ENCODE peak calls at places on chromosomes 2 and 18, in four cellular contexts. One of them, this sample, is unnamed.

GRCh38 chr18:41144444-41144843 is 810.6 kb upstream of the PIK3C3 start:
- DNase-seq in H1: no peak
- DNase-seq in breast epithelium: no peak
- DNase-seq in K562: no peak
- DNase-seq in this sample: no peak

GRCh38 chr2:239544846-239545465 is 144.1 kb upstream of the HDAC4 start:
- DNase-seq in H1: no peak
- DNase-seq in breast epithelium: no peak
- DNase-seq in K562: no peak
- DNase-seq in this sample: no peak

GRCh38 chr2:119751706-119752105 is 8.0 kb upstream of the PTPN4 start:
- DNase-seq in H1: no peak
- DNase-seq in breast epithelium: no peak
- DNase-seq in K562: no peak
- DNase-seq in this sample: no peak

GRCh38 chr2:24820598-24821432 is 27.6 kb downstream of the CENPO start:
- DNase-seq in H1: peak
- DNase-seq in breast epithelium: no peak
- DNase-seq in K562: no peak
- DNase-seq in this sample: no peak

GRCh38 chr2:196606516-196606915 is 33.0 kb upstream of the CCDC150 start:
- DNase-seq in H1: no peak
- DNase-seq in breast epithelium: no peak
- DNase-seq in K562: no peak
- DNase-seq in this sample: no peak

GRCh38 chr2:120589782-120590608 is 145.7 kb upstream of the GLI2 start:
- DNase-seq in H1: no peak
- DNase-seq in breast epithelium: no peak
- DNase-seq in K562: no peak
- DNase-seq in this sample: no peak

GRCh38 chr2:181813963-181814565 is 77.5 kb upstream of the ITPRID2 start:
- DNase-seq in H1: no peak
- DNase-seq in breast epithelium: no peak
- DNase-seq in K562: no peak
- DNase-seq in this sample: no peak

GRCh38 chr2:238860966-238861730 is 13.3 kb downstream of the TWIST2 start:
- DNase-seq in H1: no peak
- DNase-seq in breast epithelium: no peak
- DNase-seq in K562: no peak
- DNase-seq in this sample: no peak

GRCh38 chr2:205654878-205655601 is 27.3 kb upstream of the NRP2 start:
- DNase-seq in H1: peak
- DNase-seq in breast epithelium: no peak
- DNase-seq in K562: no peak
- DNase-seq in this sample: no peak

GRCh38 chr18:23626451-23627279 is 36.0 kb downstream of the ANKRD29 start:
- DNase-seq in H1: no peak
- DNase-seq in breast epithelium: no peak
- DNase-seq in K562: no peak
- DNase-seq in this sample: no peak

GRCh38 chr2:113910110-113910717 is 20.3 kb downstream of the ACTR3 start:
- DNase-seq in H1: no peak
- DNase-seq in breast epithelium: no peak
- DNase-seq in K562: peak
- DNase-seq in this sample: no peak

GRCh38 chr2:161243873-161244272 is 64.4 kb upstream of the PSMD14 start:
- DNase-seq in H1: no peak
- DNase-seq in breast epithelium: no peak
- DNase-seq in K562: no peak
- DNase-seq in this sample: no peak

GRCh38 chr2:239257511-239257937 is 143.3 kb downstream of the HDAC4 start:
- DNase-seq in H1: no peak
- DNase-seq in breast epithelium: peak
- DNase-seq in K562: peak
- DNase-seq in this sample: no peak

GRCh38 chr18:61754039-61754583 is 138.7 kb downstream of the RNF152 start:
- DNase-seq in H1: no peak
- DNase-seq in breast epithelium: no peak
- DNase-seq in K562: no peak
- DNase-seq in this sample: no peak

GRCh38 chr2:27171351-27171848 is 22.6 kb downstream of the TCF23 start:
- DNase-seq in H1: no peak
- DNase-seq in breast epithelium: no peak
- DNase-seq in K562: no peak
- DNase-seq in this sample: no peak

GRCh38 chr2:222733846-222734689 is 62.6 kb downstream of the MOGAT1 start:
- DNase-seq in H1: no peak
- DNase-seq in breast epithelium: peak
- DNase-seq in K562: no peak
- DNase-seq in this sample: no peak

GRCh38 chr18:30406728-30407127 is 635.8 kb downstream of the DSC3 start:
- DNase-seq in H1: no peak
- DNase-seq in breast epithelium: no peak
- DNase-seq in K562: no peak
- DNase-seq in this sample: no peak

GRCh38 chr2:68151037-68151436 is 6.7 kb upstream of the PNO1 start:
- DNase-seq in H1: no peak
- DNase-seq in breast epithelium: no peak
- DNase-seq in K562: no peak
- DNase-seq in this sample: no peak

GRCh38 chr2:161265874-161266273 is 42.4 kb upstream of the PSMD14 start:
- DNase-seq in H1: no peak
- DNase-seq in breast epithelium: no peak
- DNase-seq in K562: peak
- DNase-seq in this sample: no peak

GRCh38 chr2:198966269-198966668 is 491.5 kb downstream of the SATB2 start:
- DNase-seq in H1: no peak
- DNase-seq in breast epithelium: no peak
- DNase-seq in K562: no peak
- DNase-seq in this sample: no peak

GRCh38 chr2:11009176-11009575 is 97.4 kb downstream of the KCNF1 start:
- DNase-seq in H1: no peak
- DNase-seq in breast epithelium: no peak
- DNase-seq in K562: no peak
- DNase-seq in this sample: no peak

GRCh38 chr2:43340945-43341356 is 114.5 kb upstream of the ZFP36L2 start:
- DNase-seq in H1: no peak
- DNase-seq in breast epithelium: no peak
- DNase-seq in K562: no peak
- DNase-seq in this sample: no peak

GRCh38 chr2:74533464-74533863 is 3.7 kb downstream of the HTRA2 start:
- DNase-seq in H1: no peak
- DNase-seq in breast epithelium: no peak
- DNase-seq in K562: no peak
- DNase-seq in this sample: no peak
- TF ChIP-seq POLR2AphosphoS5 in H1: no peak
- TF ChIP-seq POLR2AphosphoS5 in breast epithelium: no peak
- TF ChIP-seq POLR2AphosphoS5 in K562: peak
- TF ChIP-seq POLR2AphosphoS5 in this sample: no peak

GRCh38 chr2:231129216-231129615 is 4.4 kb upstream of the HTR2B start:
- DNase-seq in H1: no peak
- DNase-seq in breast epithelium: no peak
- DNase-seq in K562: no peak
- DNase-seq in this sample: no peak
- TF ChIP-seq POLR2AphosphoS5 in H1: no peak
- TF ChIP-seq POLR2AphosphoS5 in breast epithelium: no peak
- TF ChIP-seq POLR2AphosphoS5 in K562: no peak
- TF ChIP-seq POLR2AphosphoS5 in this sample: no peak

DNA sequence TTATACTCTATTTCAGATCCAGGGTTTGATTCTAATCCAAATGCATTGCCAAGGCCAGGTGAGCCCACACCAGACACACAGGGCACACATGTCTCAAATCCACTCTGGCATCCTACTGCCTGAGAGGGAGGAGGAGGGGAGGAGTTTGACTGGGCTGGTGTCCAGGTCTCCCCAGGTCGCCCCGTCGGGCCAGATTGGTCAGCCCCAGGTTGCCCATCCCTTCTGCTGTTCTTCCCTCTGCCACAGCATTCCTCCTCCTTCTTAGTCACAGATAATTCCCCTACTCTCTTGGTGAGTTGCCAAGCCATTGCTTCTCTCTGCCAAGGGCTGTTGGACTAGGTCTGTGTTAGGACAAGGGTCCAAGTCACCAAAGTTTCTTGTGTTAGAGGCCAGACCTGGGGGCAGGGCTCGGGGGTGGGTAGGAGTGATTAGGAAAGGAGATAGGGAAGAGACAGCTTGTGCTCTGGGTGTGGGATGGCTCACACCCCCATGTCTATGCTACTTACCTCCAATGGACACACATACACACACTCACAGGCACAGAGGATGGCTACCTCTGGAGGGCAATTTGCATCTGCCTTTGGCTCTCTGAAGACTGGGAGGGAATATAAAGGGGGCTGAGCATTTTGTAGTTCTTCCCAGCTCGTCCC is 2.5 kb upstream of the EGR4 start:
- DNase-seq in H1: no peak
- DNase-seq in breast epithelium: no peak
- DNase-seq in K562: no peak
- DNase-seq in this sample: no peak
- TF ChIP-seq POLR2AphosphoS5 in H1: no peak
- TF ChIP-seq POLR2AphosphoS5 in breast epithelium: no peak
- TF ChIP-seq POLR2AphosphoS5 in K562: no peak
- TF ChIP-seq POLR2AphosphoS5 in this sample: no peak

GRCh38 chr2:96553176-96553956 is 16.8 kb downstream of the ARID5A start:
- DNase-seq in H1: no peak
- DNase-seq in breast epithelium: no peak
- DNase-seq in K562: no peak
- DNase-seq in this sample: no peak

GRCh38 chr2:96554293-96555145 is 18.0 kb downstream of the ARID5A start:
- DNase-seq in H1: peak
- DNase-seq in breast epithelium: peak
- DNase-seq in K562: peak
- DNase-seq in this sample: no peak

GRCh38 chr2:96555146-96555610 is 18.6 kb downstream of the ARID5A start:
- DNase-seq in H1: no peak
- DNase-seq in breast epithelium: no peak
- DNase-seq in K562: no peak
- DNase-seq in this sample: no peak

GRCh38 chr2:96558061-96558460 is 21.5 kb downstream of the ARID5A start:
- DNase-seq in H1: no peak
- DNase-seq in breast epithelium: no peak
- DNase-seq in K562: no peak
- DNase-seq in this sample: no peak

GRCh38 chr2:96556441-96557330 is 20.1 kb downstream of the ARID5A start:
- DNase-seq in H1: no peak
- DNase-seq in breast epithelium: no peak
- DNase-seq in K562: peak
- DNase-seq in this sample: no peak
- TF ChIP-seq POLR2AphosphoS5 in H1: no peak
- TF ChIP-seq POLR2AphosphoS5 in breast epithelium: no peak
- TF ChIP-seq POLR2AphosphoS5 in K562: no peak
- TF ChIP-seq POLR2AphosphoS5 in this sample: no peak